ENCODE peak calls at places on chromosomes 7 and 10, in nine cellular contexts. T is spleen, E is tibial artery, I is mammary epithelial cell, M is GM06990, L is transverse colon, H is cardiac muscle cell, W is esophagus muscularis mucosa, Z is adrenal gland. P is an unnamed sample.

GRCh38 chr7:134619627-134620331 is 26.9 kb upstream of the BPGM start:
- DNase-seq in Z (no peak), W (no peak), T (no peak), M (no peak), E (no peak), L (no peak), I (peak; percentile 97), H (peak; percentile 79), P (no peak)

GRCh38 chr7:129780257-129781127 is 169.0 kb downstream of the NRF1 start:
- DNase-seq in T (peak; percentile 83), H (no peak), I (peak; percentile 90), E (no peak), M (peak; percentile 82), L (peak; percentile 91), W (no peak), Z (peak; percentile 74), P (no peak)

GRCh38 chr7:153386581-153386980 is 627.0 kb downstream of the ACTR3B start:
- DNase-seq in H (no peak), W (peak; percentile 57), L (no peak), Z (no peak), E (no peak), M (no peak), I (no peak), T (no peak), P (peak; percentile 64)

GRCh38 chr7:116863168-116863670 is 832 bp downstream of the CAPZA2 start:
- DNase-seq in M (no peak), T (peak; percentile 83), H (peak; percentile 28), W (no peak), Z (peak; percentile 28), E (no peak), L (peak; percentile 23), I (peak; percentile 30), P (no peak)

GRCh38 chr7:29224726-29225125 is 30.2 kb downstream of the CHN2 start:
- DNase-seq in W (no peak), Z (no peak), M (no peak), H (no peak), T (no peak), E (no peak), L (no peak), I (peak; percentile 19), P (no peak)

GRCh38 chr10:103100620-103101019 is 92.5 kb downstream of the NT5C2 start:
- DNase-seq in E (no peak), W (no peak), Z (no peak), H (no peak), M (no peak), L (no peak), T (no peak), I (no peak), P (no peak)

GRCh38 chr10:52871191-52871843 is 98.7 kb upstream of the MBL2 start:
- DNase-seq in I (no peak), M (no peak), H (no peak), Z (no peak), E (no peak), W (no peak), T (peak; percentile 70), L (no peak), P (no peak)

GRCh38 chr10:90742189-90742588 is 115.7 kb downstream of the HTR7 start:
- DNase-seq in W (no peak), E (no peak), T (no peak), Z (no peak), H (peak; percentile 32), I (peak; percentile 43), M (no peak), L (no peak), P (no peak)

GRCh38 chr10:75593690-75594556 is 162.5 kb downstream of the LRMDA start:
- DNase-seq in E (no peak), M (no peak), T (no peak), I (no peak), W (no peak), L (no peak), H (no peak), Z (no peak), P (no peak)
- H3K27me3 ChIP-seq in E (no peaks in the 10 kb centered on the region), M (no peaks in the 10 kb centered on the region), T (no peaks in the 10 kb centered on the region), I (no peaks in the 10 kb centered on the region), W (no peaks in the 10 kb centered on the region), L (no peaks in the 10 kb centered on the region), H (no peaks in the 10 kb centered on the region), Z (no peaks in the 10 kb centered on the region), P (no peaks in the 10 kb centered on the region)

DNA sequence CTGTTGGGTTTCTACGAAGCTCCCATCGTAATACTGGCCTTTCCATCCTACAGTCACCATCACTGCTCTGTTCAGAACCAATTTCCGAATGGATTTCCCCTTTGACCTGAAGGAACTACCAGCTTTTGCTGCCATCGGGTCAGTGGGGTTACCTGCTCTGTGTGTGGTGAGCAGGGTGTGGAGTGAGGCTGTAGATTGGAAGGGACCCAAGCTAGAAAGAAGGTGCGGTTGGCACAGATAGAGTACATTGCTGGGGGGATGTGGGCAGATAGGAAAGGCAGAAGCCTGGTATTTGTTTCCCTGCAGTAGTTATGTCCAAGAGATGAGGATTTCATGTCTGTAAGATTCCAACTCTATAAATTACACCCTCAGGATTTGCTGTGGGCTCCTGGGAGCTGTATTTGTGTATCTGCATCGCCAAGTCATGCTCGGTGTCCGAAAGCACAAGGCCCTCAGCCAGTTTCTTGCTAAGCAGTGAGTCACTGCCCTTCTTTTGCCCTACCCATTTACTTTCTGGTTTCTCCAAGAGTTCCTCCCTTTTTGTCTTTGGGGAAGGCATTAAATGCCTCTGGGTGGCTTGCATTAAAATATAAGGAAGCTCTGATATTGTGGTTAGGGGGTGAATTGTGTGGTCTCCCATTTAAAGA is 15.4 kb downstream of the CLCN1 start:
- DNase-seq in L (no peak), H (peak; percentile 80), M (no peak), W (no peak), Z (no peak), T (no peak), I (peak; percentile 89), E (no peak), P (no peak)
- H3K4me3 ChIP-seq in L (no peak overlapping the region), H (no peak overlapping the region), M (no peak overlapping the region), W (no peak overlapping the region), Z (no peak overlapping the region), T (no peak overlapping the region), I (no peak overlapping the region), E (no peak overlapping the region), P (no peak overlapping the region)

GRCh38 chr10:97481071-97481470 is 17.2 kb downstream of the MMS19 start:
- DNase-seq in T (no peak), E (no peak), L (no peak), I (peak; percentile 58), W (no peak), M (no peak), Z (no peak), H (no peak), P (no peak)
- H3K36me3 ChIP-seq in T (peaks cover 72% of the 10 kb centered on the region), E (peaks cover 69% of the 10 kb centered on the region), L (peaks cover 41% of the 10 kb centered on the region), I (peaks cover 18% of the 10 kb centered on the region), W (peaks cover 58% of the 10 kb centered on the region), M (peaks cover 10% of the 10 kb centered on the region), Z (peaks cover 61% of the 10 kb centered on the region), H (peaks cover 26% of the 10 kb centered on the region), P (no peaks in the 10 kb centered on the region)

GRCh38 chr7:20794676-20795075 is 8.0 kb upstream of the SP8 start:
- DNase-seq in E (no peak), M (no peak), L (no peak), I (no peak), H (no peak), W (no peak), Z (no peak), T (no peak), P (no peak)

GRCh38 chr7:20790273-20790842 is 3.7 kb upstream of the SP8 start:
- DNase-seq in M (no peak), H (no peak), E (no peak), L (no peak), W (no peak), I (no peak), T (no peak), Z (no peak), P (no peak)

GRCh38 chr7:20793258-20793657 is 6.6 kb upstream of the SP8 start:
- DNase-seq in T (no peak), W (no peak), H (no peak), M (no peak), E (no peak), Z (no peak), L (no peak), I (no peak), P (no peak)

GRCh38 chr7:20793686-20794394 is 7.2 kb upstream of the SP8 start:
- DNase-seq in T (no peak), L (no peak), H (no peak), E (no peak), M (no peak), Z (no peak), W (no peak), I (no peak), P (no peak)

GRCh38 chr7:20791523-20791879 is 4.8 kb upstream of the SP8 start:
- DNase-seq in W (no peak), L (no peak), T (no peak), M (no peak), H (no peak), I (no peak), E (no peak), Z (no peak), P (no peak)
- H3K27me3 ChIP-seq in W (peaks cover 9% of the 10 kb centered on the region), L (peaks cover 100% of the 10 kb centered on the region), T (peaks cover 98% of the 10 kb centered on the region), M (no peaks in the 10 kb centered on the region), H (peaks cover 100% of the 10 kb centered on the region), I (peaks cover 25% of the 10 kb centered on the region), E (peaks cover 8% of the 10 kb centered on the region), Z (peaks cover 98% of the 10 kb centered on the region), P (no peaks in the 10 kb centered on the region)

P was measured in vagina.